ENCODE peak calls at places on chromosomes 3 and 15, in five cellular contexts. V is K562, U is GM23248, L is GM12878, A is PC-3. B is an unnamed sample.
A peak's percentile ranks its signal among the peaks of the same experiment; 100 is the strongest.

GRCh38 chr3:110400315-110400714 is 671.3 kb upstream of the NECTIN3 start:
- DNase-seq in A (no peak), L (no peak), U (no peak), V (no peak), B (no peak)

GRCh38 chr3:102528727-102529126 is 93.9 kb downstream of the ZPLD1 start:
- DNase-seq in A (peak; percentile 39), V (no peak), L (no peak), U (no peak), B (no peak)

GRCh38 chr3:126478581-126479310 is 3.1 kb upstream of the ZXDC start:
- DNase-seq in U (no peak), L (no peak), V (no peak), A (no peak), B (no peak)

GRCh38 chr3:163971861-163972260 is 1106.4 kb downstream of the SI start:
- DNase-seq in L (no peak), U (no peak), V (no peak), A (peak; percentile 44), B (no peak)

GRCh38 chr15:83065431-83065830 is 1.6 kb downstream of the BTBD1 start:
- DNase-seq in U (peak; percentile 25), A (no peak), L (no peak), V (no peak), B (peak; percentile 14)

GRCh38 chr15:73325191-73325980 is 43.4 kb downstream of the HCN4 start:
- DNase-seq in V (peak; percentile 50), L (no peak), U (no peak), A (no peak), B (peak; percentile 8)

GRCh38 chr15:69578792-69579587 is 126.4 kb downstream of the RPLP1 start:
- DNase-seq in V (no peak), A (peak; percentile 97), U (no peak), L (no peak), B (no peak)

GRCh38 chr15:71790081-71790480 is 20.3 kb upstream of the NR2E3 start:
- DNase-seq in L (no peak), U (peak; percentile 43), V (no peak), A (peak; percentile 88), B (no peak)

GRCh38 chr3:129626744-129627349 is 20.4 kb upstream of the PLXND1 start:
- DNase-seq in L (no peak), U (peak; percentile 94), A (peak; percentile 68), V (peak; percentile 95), B (peak; percentile 72)

GRCh38 chr15:49987198-49987785 is 131.7 kb downstream of the ATP8B4 start:
- DNase-seq in A (no peak), L (no peak), U (peak; percentile 5), V (no peak), B (no peak)

GRCh38 chr3:140896997-140897396 is 44.6 kb upstream of the SLC25A36 start:
- DNase-seq in L (no peak), A (no peak), U (peak; percentile 17), V (no peak), B (no peak)

GRCh38 chr3:172341482-172342059 is 106.7 kb downstream of the GHSR start:
- DNase-seq in U (peak; percentile 71), A (peak; percentile 89), V (peak; percentile 37), L (peak; percentile 24), B (peak; percentile 72)

GRCh38 chr15:73265536-73266153 is 103.1 kb downstream of the HCN4 start:
- DNase-seq in L (no peak), U (peak; percentile 62), V (peak; percentile 65), A (peak; percentile 56), B (peak; percentile 46)

GRCh38 chr15:101049856-101050646 is 130.9 kb downstream of the LRRK1 start:
- DNase-seq in U (no peak), V (no peak), A (no peak), L (no peak), B (no peak)

GRCh38 chr3:96719921-96720320 is 94.5 kb upstream of the EPHA6 start:
- DNase-seq in A (no peak), V (no peak), U (no peak), L (no peak), B (no peak)

GRCh38 chr15:33941279-33942063 is 26.8 kb upstream of the CHRM5 start:
- DNase-seq in A (no peak), V (no peak), U (no peak), L (no peak), B (no peak)

GRCh38 chr15:40083756-40084101 is 24.9 kb downstream of the BMF start:
- DNase-seq in U (no peak), A (no peak), V (no peak), L (no peak), B (no peak)

GRCh38 chr15:77019476-77020331 is 24.8 kb downstream of the PSTPIP1 start:
- DNase-seq in L (no peak), V (no peak), A (no peak), U (peak; percentile 39), B (no peak)

GRCh38 chr3:122942241-122942640 is 85.3 kb downstream of the SEMA5B start:
- DNase-seq in A (peak; percentile 30), V (no peak), U (peak; percentile 15), L (no peak), B (no peak)

GRCh38 chr15:51163843-51164242 is 69.1 kb upstream of the TNFAIP8L3 start:
- DNase-seq in V (no peak), L (no peak), U (no peak), A (no peak), B (no peak)

GRCh38 chr15:81184188-81184587 is 12.5 kb upstream of the IL16 start:
- DNase-seq in U (peak; percentile 95), A (no peak), V (no peak), L (no peak), B (no peak)

GRCh38 chr15:50390549-50391264 is 33.5 kb upstream of the USP8 start:
- DNase-seq in V (no peak), U (peak; percentile 6), A (no peak), L (peak; percentile 49), B (peak; percentile 25)

GRCh38 chr15:72139667-72140066 is 21.5 kb downstream of the SENP8 start:
- DNase-seq in A (no peak), L (no peak), V (no peak), U (no peak), B (no peak)

GRCh38 chr3:186902154-186902553 is 28.2 kb upstream of the ST6GAL1 start:
- DNase-seq in A (no peak), L (no peak), U (no peak), V (no peak), B (no peak)

GRCh38 chr3:24591661-24592555 is 97.3 kb upstream of the THRB start:
- DNase-seq in A (peak; percentile 97), V (no peak), U (peak; percentile 94), L (no peak), B (no peak)

GRCh38 chr3:122794779-122795673 is at the start of gene SLC49A4:
- DNase-seq in U (peak; percentile 86), L (peak; percentile 27), V (peak; percentile 86), A (peak; percentile 89), B (peak; percentile 82)

DNA sequence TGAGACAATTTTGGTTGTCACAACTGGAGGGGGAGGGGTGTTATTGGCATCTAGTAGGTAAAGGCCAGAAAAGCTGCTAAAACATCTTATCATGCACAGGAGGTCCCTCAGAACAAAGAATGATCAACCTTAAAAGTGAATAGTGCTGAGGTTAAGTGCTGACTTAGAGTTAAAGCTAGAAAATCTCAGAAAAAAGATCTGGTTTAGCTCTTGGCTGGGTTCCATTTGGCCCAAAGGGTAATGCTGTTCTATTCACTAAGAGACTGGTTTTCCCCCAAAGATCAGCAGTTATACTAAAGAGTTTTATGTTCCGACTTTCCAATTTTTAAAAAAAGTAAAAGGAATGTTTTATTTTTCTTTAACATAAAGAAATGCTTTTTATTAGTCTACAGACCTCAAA is 15.6 kb downstream of the DCBLD2 start:
- DNase-seq in V (no peak), A (no peak), U (peak; percentile 33), L (no peak), B (no peak)
- H4K20me1 ChIP-seq in V (no peaks in the 10 kb centered on the region), A (peaks cover 74% of the 10 kb centered on the region), U (peaks cover 10% of the 10 kb centered on the region), L (no peaks in the 10 kb centered on the region), B (no peaks in the 10 kb centered on the region)

GRCh38 chr3:190589326-190589725 is 75.4 kb downstream of the IL1RAP start:
- DNase-seq in V (no peak), U (no peak), L (no peak), A (no peak), B (no peak)

GRCh38 chr3:190582667-190583066 is 68.8 kb downstream of the IL1RAP start:
- DNase-seq in U (no peak), A (no peak), V (no peak), L (no peak), B (no peak)

GRCh38 chr3:190586631-190587000 is 72.7 kb downstream of the IL1RAP start:
- DNase-seq in L (no peak), U (peak; percentile 92), A (peak; percentile 81), V (no peak), B (no peak)

GRCh38 chr3:190581041-190581501 is 67.2 kb downstream of the IL1RAP start:
- DNase-seq in L (no peak), U (peak; percentile 45), V (no peak), A (no peak), B (no peak)

DNA sequence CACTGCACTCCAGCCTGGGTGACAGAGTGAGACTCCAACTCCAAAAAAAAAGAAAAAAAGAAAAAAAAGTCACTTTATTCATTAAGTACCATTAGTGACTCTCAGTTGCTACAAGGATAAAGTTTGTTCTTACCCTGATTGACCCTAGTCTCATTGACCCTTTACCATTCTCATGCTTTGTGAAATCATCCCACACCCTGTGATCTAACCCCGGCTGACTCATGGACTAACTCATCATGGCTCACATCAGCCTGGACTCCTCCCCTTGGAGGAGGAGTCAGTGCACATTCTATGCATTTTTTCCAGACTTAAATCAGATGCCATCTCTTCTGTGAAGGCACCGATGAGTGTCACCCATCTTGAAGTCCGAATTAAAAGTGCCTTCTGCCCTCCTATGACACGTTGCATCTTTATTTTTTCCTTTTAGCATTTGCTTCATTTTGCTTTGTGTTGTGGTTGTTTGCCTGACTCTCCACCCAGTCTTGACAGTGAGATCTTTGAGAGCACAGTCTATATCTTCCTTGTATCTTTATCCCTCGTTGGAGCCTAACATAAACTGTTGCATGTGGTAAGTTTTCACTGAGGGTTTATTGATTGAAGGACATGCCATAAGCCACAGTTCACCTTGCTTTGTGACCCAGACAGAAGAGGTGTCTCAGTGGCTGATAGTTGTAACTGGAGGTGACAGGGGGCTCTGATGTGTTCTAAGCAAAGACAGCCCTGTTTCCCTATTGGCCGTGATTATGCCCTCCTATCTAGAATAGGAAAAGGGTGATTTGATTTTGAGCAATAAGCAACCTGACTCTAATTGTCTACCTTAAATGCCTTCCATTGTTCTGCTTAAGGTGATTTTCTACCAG is 72.1 kb downstream of the IL1RAP start:
- DNase-seq in A (peak; percentile 93), U (peak; percentile 98), V (no peak), L (no peak), B (no peak)
- H3K27ac ChIP-seq in A (peak overlapping the region; percentile 91), U (peak overlapping the region; percentile 86), V (no peak overlapping the region), L (no peak overlapping the region), B (no peak overlapping the region)

GRCh38 chr3:47841786-47842349 is 38.9 kb downstream of the DHX30 start:
- DNase-seq in V (no peak), A (no peak), U (no peak), L (no peak), B (no peak)
- H3K4me2 ChIP-seq in V (no peak overlapping the region), A (no peak overlapping the region), U (no peak overlapping the region), L (no peak overlapping the region), B (no peak overlapping the region)

GRCh38 chr3:155889952-155890351 is 19.5 kb downstream of the GMPS start:
- DNase-seq in U (no peak), A (no peak), L (no peak), V (no peak), B (no peak)

GRCh38 chr3:155884292-155884691 is 13.8 kb downstream of the GMPS start:
- DNase-seq in A (peak; percentile 9), L (no peak), U (no peak), V (no peak), B (no peak)

GRCh38 chr3:155886915-155887314 is 16.5 kb downstream of the GMPS start:
- DNase-seq in A (no peak), L (no peak), U (no peak), V (no peak), B (no peak)

GRCh38 chr3:155889212-155889611 is 18.8 kb downstream of the GMPS start:
- DNase-seq in A (no peak), U (no peak), L (no peak), V (peak; percentile 17), B (no peak)

GRCh38 chr3:155885299-155885698 is 14.8 kb downstream of the GMPS start:
- DNase-seq in U (no peak), A (no peak), V (no peak), L (no peak), B (no peak)
- H4K20me1 ChIP-seq in U (peaks cover 6% of the 10 kb centered on the region), A (peaks cover 33% of the 10 kb centered on the region), V (no peaks in the 10 kb centered on the region), L (no peaks in the 10 kb centered on the region), B (peaks cover 53% of the 10 kb centered on the region)

B was measured in OCI-LY7.